ENCODE peak calls at places on chromosomes 5 and 9, in six cellular contexts. T is caudate nucleus; O is GM23248; R is HFF-Myc; E is activated CD4-positive, CD25-positive, alpha-beta regulatory T cell; J is CD8-positive, alpha-beta T cell. L is an unnamed sample.

GRCh38 chr5:180860887-180861822 is at the start of gene ZFP62:
- DNase-seq in T (peak), O (peak), R (peak), E (peak), J (peak), L (peak)

GRCh38 chr9:68538200-68538599 is 2.5 kb downstream of the TMEM252 start:
- DNase-seq in T (no peak), O (no peak), R (no peak), E (no peak), J (no peak), L (no peak)

GRCh38 chr9:95738438-95738837 is 137.1 kb upstream of the ERCC6L2 start:
- DNase-seq in T (no peak), O (no peak), R (no peak), E (no peak), J (no peak), L (no peak)

GRCh38 chr9:90141723-90142122 is 500.9 kb downstream of the DIRAS2 start:
- DNase-seq in T (no peak), O (peak), R (no peak), E (no peak), J (no peak), L (no peak)

GRCh38 chr9:92968081-92968480 is 20.8 kb downstream of the FGD3 start:
- DNase-seq in T (no peak), O (no peak), R (no peak), E (no peak), J (peak), L (no peak)

GRCh38 chr5:89929834-89930233 is 479.7 kb downstream of the CETN3 start:
- DNase-seq in T (no peak), O (peak), R (no peak), E (no peak), J (no peak), L (no peak)

GRCh38 chr9:37251452-37251851 is 131.1 kb downstream of the ZCCHC7 start:
- DNase-seq in T (no peak), O (no peak), R (no peak), E (no peak), J (no peak), L (no peak)

GRCh38 chr5:160155017-160155725 is 35.9 kb upstream of the PWWP2A start:
- DNase-seq in T (no peak), O (peak), R (no peak), E (no peak), J (no peak), L (no peak)

GRCh38 chr9:97985058-97985861 is 2.1 kb downstream of the ANP32B start:
- DNase-seq in T (no peak), O (peak), R (no peak), E (peak), J (peak), L (no peak)

GRCh38 chr9:37958154-37958553 is 54.2 kb upstream of the SLC25A51 start:
- DNase-seq in T (no peak), O (no peak), R (no peak), E (no peak), J (no peak), L (no peak)

L was measured in AG04450.